ENCODE peak calls at places on chromosome 9, in nine cellular contexts. X is Peyer's patch; U is RPMI8226; C is T-helper 1 cell; M is NAMALWA; K is adipocyte; G is fibroblast of pulmonary artery; B is choroid plexus epithelial cell; N is activated CD8-positive, alpha-beta memory T cell treated with anti-CD3 and anti-CD28 coated beads, Interleukin-2, amount 50 U/mL, for 48 hours. P is an unnamed sample.

GRCh38 chr9:83336696-83337095 is 201.5 kb downstream of the FRMD3 start:
- DNase-seq in X (no peak), U (no peak), C (no peak), M (no peak), K (no peak), G (no peak), B (peak), N (no peak), P (no peak)

GRCh38 chr9:121013911-121014310 is 36.2 kb downstream of the C5 start:
- DNase-seq in X (no peak), U (no peak), C (no peak), M (no peak), K (no peak), G (no peak), B (no peak), N (no peak), P (no peak)

GRCh38 chr9:69502671-69503301 is 169.4 kb downstream of the APBA1 start:
- DNase-seq in X (no peak), U (no peak), C (no peak), M (no peak), K (peak), G (peak), B (peak), N (no peak), P (no peak)

GRCh38 chr9:75064307-75065025 is 23.5 kb downstream of the NMRK1 start:
- DNase-seq in X (no peak), U (no peak), C (no peak), M (no peak), K (peak), G (peak), B (peak), N (no peak), P (no peak)

GRCh38 chr9:89168901-89169813 is 9.5 kb downstream of the SHC3 start:
- DNase-seq in X (no peak), U (no peak), C (no peak), M (no peak), K (no peak), G (no peak), B (no peak), N (no peak), P (no peak)

GRCh38 chr9:21255538-21256212 is 15.9 kb upstream of the IFNA14 start:
- DNase-seq in X (no peak), U (peak), C (no peak), M (no peak), K (no peak), G (no peak), B (no peak), N (no peak), P (no peak)

GRCh38 chr9:114691046-114691955 is 9.3 kb upstream of the TEX48 start:
- DNase-seq in X (no peak), U (peak), C (peak), M (no peak), K (peak), G (peak), B (peak), N (peak), P (peak)

GRCh38 chr9:113921366-113921765 is 45.3 kb downstream of the ZNF618 start:
- DNase-seq in X (no peak), U (no peak), C (no peak), M (no peak), K (no peak), G (no peak), B (no peak), N (no peak), P (no peak)

GRCh38 chr9:14131353-14132088 is 182.4 kb downstream of the NFIB start:
- DNase-seq in X (no peak), U (no peak), C (no peak), M (no peak), K (no peak), G (no peak), B (no peak), N (no peak), P (no peak)

GRCh38 chr9:114824130-114824529 is 18.3 kb upstream of the TNFSF15 start:
- DNase-seq in X (no peak), U (no peak), C (no peak), M (no peak), K (peak), G (peak), B (peak), N (no peak), P (no peak)

GRCh38 chr9:134336924-134337323 is 10.7 kb downstream of the RXRA start:
- DNase-seq in X (no peak), U (no peak), C (no peak), M (no peak), K (no peak), G (no peak), B (no peak), N (no peak), P (no peak)

GRCh38 chr9:15572200-15572599 is 19.4 kb downstream of the CCDC171 start:
- DNase-seq in X (no peak), U (no peak), C (no peak), M (no peak), K (no peak), G (no peak), B (peak), N (no peak), P (no peak)

GRCh38 chr9:68507098-68507795 is 33.4 kb downstream of the TMEM252 start:
- DNase-seq in X (no peak), U (peak), C (no peak), M (peak), K (peak), G (peak), B (peak), N (no peak), P (peak)

GRCh38 chr9:131682261-131682660 is 57.6 kb downstream of the RAPGEF1 start:
- DNase-seq in X (no peak), U (no peak), C (no peak), M (no peak), K (no peak), G (no peak), B (no peak), N (no peak), P (no peak)

GRCh38 chr9:37747271-37747753 is 6.3 kb upstream of the TRMT10B start:
- DNase-seq in X (peak), U (peak), C (peak), M (peak), K (peak), G (peak), B (peak), N (peak), P (peak)

GRCh38 chr9:74773886-74774479 is 113.7 kb downstream of the TRPM6 start:
- DNase-seq in X (peak), U (peak), C (peak), M (peak), K (peak), G (peak), B (peak), N (peak), P (peak)

GRCh38 chr9:7164440-7165349 is 406.9 kb downstream of the KDM4C start:
- DNase-seq in X (no peak), U (no peak), C (no peak), M (no peak), K (no peak), G (no peak), B (no peak), N (no peak), P (no peak)

GRCh38 chr9:97220894-97221477 is 86.5 kb upstream of the CCDC180 start:
- DNase-seq in X (no peak), U (no peak), C (no peak), M (no peak), K (no peak), G (no peak), B (no peak), N (peak), P (no peak)

GRCh38 chr9:14018061-14018460 is 295.9 kb downstream of the NFIB start:
- DNase-seq in X (no peak), U (no peak), C (no peak), M (no peak), K (no peak), G (peak), B (peak), N (no peak), P (no peak)

GRCh38 chr9:127451681-127452480 is 571 bp downstream of the LRSAM1 start:
- DNase-seq in X (peak), U (peak), C (peak), M (peak), K (peak), G (peak), B (peak), N (peak), P (peak)

GRCh38 chr9:37197158-37198033 is 77.0 kb downstream of the ZCCHC7 start:
- DNase-seq in X (peak), U (peak), C (no peak), M (peak), K (peak), G (peak), B (peak), N (no peak), P (no peak)

GRCh38 chr9:16869140-16869903 is 1.1 kb downstream of the BNC2 start:
- DNase-seq in X (no peak), U (no peak), C (no peak), M (no peak), K (no peak), G (peak), B (peak), N (no peak), P (no peak)

GRCh38 chr9:34087370-34087769 is 38.7 kb upstream of the UBAP2 start:
- DNase-seq in X (no peak), U (peak), C (no peak), M (peak), K (no peak), G (no peak), B (no peak), N (no peak), P (no peak)

GRCh38 chr9:36137392-36138004 is 965 bp downstream of the GLIPR2 start:
- DNase-seq in X (no peak), U (no peak), C (no peak), M (no peak), K (peak), G (peak), B (peak), N (no peak), P (no peak)

GRCh38 chr9:86752727-86753126 is 194.6 kb downstream of the GAS1 start:
- DNase-seq in X (no peak), U (no peak), C (no peak), M (no peak), K (no peak), G (no peak), B (no peak), N (no peak), P (no peak)

GRCh38 chr9:4548796-4549725 is 58.8 kb downstream of the SLC1A1 start:
- DNase-seq in X (no peak), U (peak), C (no peak), M (peak), K (no peak), G (no peak), B (no peak), N (no peak), P (no peak)

GRCh38 chr9:74006935-74007334 is 490.2 kb upstream of the RORB start:
- DNase-seq in X (no peak), U (no peak), C (no peak), M (peak), K (peak), G (peak), B (peak), N (no peak), P (no peak)

GRCh38 chr9:13351768-13352386 is 72.4 kb upstream of the MPDZ start:
- DNase-seq in X (no peak), U (peak), C (no peak), M (peak), K (peak), G (peak), B (peak), N (no peak), P (peak)

GRCh38 chr9:87783180-87783579 is 57.3 kb downstream of the CTSL start:
- DNase-seq in X (no peak), U (no peak), C (no peak), M (no peak), K (no peak), G (no peak), B (no peak), N (no peak), P (no peak)

GRCh38 chr9:98887918-98888510 is 55.7 kb upstream of the COL15A1 start:
- DNase-seq in X (no peak), U (no peak), C (no peak), M (no peak), K (no peak), G (peak), B (no peak), N (no peak), P (peak)

GRCh38 chr9:78626971-78627370 is 330.0 kb downstream of the PSAT1 start:
- DNase-seq in X (no peak), U (no peak), C (no peak), M (no peak), K (no peak), G (no peak), B (no peak), N (no peak), P (no peak)

GRCh38 chr9:17401858-17402257 is 177.0 kb upstream of the SH3GL2 start:
- DNase-seq in X (no peak), U (no peak), C (no peak), M (no peak), K (no peak), G (no peak), B (peak), N (no peak), P (no peak)

GRCh38 chr9:108663381-108663876 is 192.4 kb downstream of the ACTL7B start:
- DNase-seq in X (no peak), U (no peak), C (no peak), M (no peak), K (no peak), G (no peak), B (no peak), N (no peak), P (no peak)

GRCh38 chr9:133716564-133717112 is 21.5 kb downstream of the SARDH start:
- DNase-seq in X (no peak), U (no peak), C (no peak), M (no peak), K (no peak), G (peak), B (peak), N (no peak), P (no peak)